ENCODE peak calls at places on chromosomes 7 and 10, in ten cellular contexts. Z is neural progenitor cell; I is adrenal gland; B is IMR-90; W is esophagus muscularis mucosa; N is prostate gland; G is transverse colon; O is GM23338; T is lower lobe of right lung; E is CD8-positive, alpha-beta T cell. K is an unnamed sample.
A peak's percentile ranks its signal among the peaks of the same experiment; 100 is the strongest.

GRCh38 chr10:49418328-49418727 is 22.4 kb upstream of the DRGX start:
- DNase-seq in Z (no peak), E (no peak), G (no peak), O (peak; percentile 30), T (no peak), N (no peak), W (no peak), I (no peak), B (no peak), K (no peak)

GRCh38 chr7:141590666-141591065 is 39.5 kb downstream of the AGK start:
- DNase-seq in T (no peak), Z (no peak), I (no peak), E (no peak), O (no peak), G (no peak), N (no peak), W (no peak), B (no peak), K (no peak)

GRCh38 chr10:104925232-104925851 is 284.3 kb downstream of the SORCS3 start:
- DNase-seq in Z (peak; percentile 75), W (no peak), E (peak; percentile 13), G (peak; percentile 8), B (no peak), T (no peak), O (peak; percentile 80), N (peak; percentile 9), I (peak; percentile 34), K (no peak)

GRCh38 chr10:44885710-44886109 is 25.4 kb upstream of the TMEM72 start:
- DNase-seq in I (no peak), G (no peak), Z (no peak), E (no peak), T (no peak), N (no peak), B (no peak), O (no peak), W (no peak), K (no peak)

GRCh38 chr7:51705701-51706100 is 389.1 kb upstream of the COBL start:
- DNase-seq in W (no peak), N (no peak), E (no peak), B (no peak), T (no peak), Z (no peak), I (peak; percentile 21), O (no peak), G (no peak), K (no peak)

GRCh38 chr7:55075464-55075971 is 56.7 kb downstream of the EGFR start:
- DNase-seq in W (no peak), B (no peak), G (peak; percentile 37), I (no peak), O (no peak), Z (no peak), E (no peak), N (no peak), T (no peak), K (no peak)

GRCh38 chr10:132028706-132029105 is 37.0 kb upstream of the JAKMIP3 start:
- DNase-seq in T (no peak), Z (no peak), I (no peak), B (no peak), W (no peak), N (no peak), G (no peak), E (no peak), O (no peak), K (no peak)

GRCh38 chr7:29563590-29564454 is at the start of gene PRR15:
- DNase-seq in O (peak; percentile 93), I (peak; percentile 13), B (no peak), W (no peak), Z (peak; percentile 81), N (peak; percentile 74), G (peak; percentile 91), T (peak; percentile 59), E (no peak), K (peak; percentile 30)

GRCh38 chr7:99631311-99632109 is 14.8 kb downstream of the ZSCAN25 start:
- DNase-seq in I (peak; percentile 24), Z (peak; percentile 43), T (no peak), N (peak; percentile 50), O (peak; percentile 54), W (peak; percentile 77), G (no peak), E (no peak), B (peak; percentile 13), K (peak; percentile 14)

GRCh38 chr7:150340024-150340749 is 1.2 kb downstream of the RARRES2 start:
- DNase-seq in Z (peak; percentile 62), G (peak; percentile 65), I (peak; percentile 80), N (no peak), B (peak; percentile 42), W (no peak), O (peak; percentile 71), T (peak; percentile 66), E (no peak), K (no peak)

GRCh38 chr10:61751599-61751998 is 88.9 kb downstream of the CABCOCO1 start:
- DNase-seq in G (no peak), Z (no peak), I (no peak), N (no peak), W (no peak), E (no peak), T (no peak), O (no peak), B (peak; percentile 12), K (no peak)

GRCh38 chr10:88194041-88194887 is 330.8 kb downstream of the PTEN start:
- DNase-seq in T (no peak), I (no peak), O (no peak), Z (no peak), W (no peak), B (peak; percentile 31), N (no peak), E (peak; percentile 46), G (no peak), K (no peak)

GRCh38 chr7:50557114-50557513 is 8.1 kb downstream of the DDC start:
- DNase-seq in N (no peak), I (no peak), E (no peak), Z (no peak), B (no peak), O (no peak), G (no peak), W (no peak), T (no peak), K (no peak)

GRCh38 chr7:105306160-105306784 is 82.4 kb downstream of the SRPK2 start:
- DNase-seq in E (no peak), G (no peak), N (peak; percentile 12), B (no peak), T (no peak), W (no peak), I (no peak), O (no peak), Z (no peak), K (no peak)

GRCh38 chr7:438361-438760 is 81.3 kb downstream of the PDGFA start:
- DNase-seq in T (no peak), B (no peak), N (no peak), I (no peak), Z (no peak), W (no peak), E (no peak), G (no peak), O (no peak), K (no peak)

GRCh38 chr7:434891-435486 is 84.7 kb downstream of the PDGFA start:
- DNase-seq in I (no peak), B (no peak), T (no peak), N (peak; percentile 44), Z (peak; percentile 70), G (peak; percentile 24), O (peak; percentile 81), E (no peak), W (no peak), K (no peak)

GRCh38 chr7:435518-436366 is 83.9 kb downstream of the PDGFA start:
- DNase-seq in O (no peak), W (no peak), T (peak; percentile 65), N (peak; percentile 96), E (no peak), B (peak; percentile 5), Z (no peak), I (no peak), G (peak; percentile 81), K (no peak)

GRCh38 chr7:437293-438280 is 82.1 kb downstream of the PDGFA start:
- DNase-seq in I (no peak), Z (peak; percentile 54), W (no peak), G (no peak), E (no peak), T (no peak), N (no peak), O (peak; percentile 32), B (no peak), K (no peak)

GRCh38 chr7:436367-437128 is 83.1 kb downstream of the PDGFA start:
- DNase-seq in G (no peak), N (no peak), I (no peak), O (no peak), Z (no peak), E (no peak), W (no peak), B (no peak), T (no peak), K (no peak)
- H3K27ac ChIP-seq in G (no peak overlapping the region), N (peak overlapping the region; percentile 80), I (no peak overlapping the region), O (no peak overlapping the region), Z (no peak overlapping the region), E (no peak overlapping the region), W (no peak overlapping the region), B (no peak overlapping the region), T (no peak overlapping the region), K (no peak overlapping the region)

GRCh38 chr7:120733143-120733542 is 124.8 kb downstream of the TSPAN12 start:
- DNase-seq in T (no peak), G (no peak), O (no peak), N (no peak), Z (no peak), I (no peak), B (peak; percentile 96), W (no peak), E (no peak), K (peak; percentile 84)
- H3K4me3 ChIP-seq in T (no peak overlapping the region), G (no peak overlapping the region), O (no peak overlapping the region), N (no peak overlapping the region), Z (no peak overlapping the region), I (no peak overlapping the region), B (no peak overlapping the region), W (no peak overlapping the region), E (no peak overlapping the region), K (no peak overlapping the region)

DNA sequence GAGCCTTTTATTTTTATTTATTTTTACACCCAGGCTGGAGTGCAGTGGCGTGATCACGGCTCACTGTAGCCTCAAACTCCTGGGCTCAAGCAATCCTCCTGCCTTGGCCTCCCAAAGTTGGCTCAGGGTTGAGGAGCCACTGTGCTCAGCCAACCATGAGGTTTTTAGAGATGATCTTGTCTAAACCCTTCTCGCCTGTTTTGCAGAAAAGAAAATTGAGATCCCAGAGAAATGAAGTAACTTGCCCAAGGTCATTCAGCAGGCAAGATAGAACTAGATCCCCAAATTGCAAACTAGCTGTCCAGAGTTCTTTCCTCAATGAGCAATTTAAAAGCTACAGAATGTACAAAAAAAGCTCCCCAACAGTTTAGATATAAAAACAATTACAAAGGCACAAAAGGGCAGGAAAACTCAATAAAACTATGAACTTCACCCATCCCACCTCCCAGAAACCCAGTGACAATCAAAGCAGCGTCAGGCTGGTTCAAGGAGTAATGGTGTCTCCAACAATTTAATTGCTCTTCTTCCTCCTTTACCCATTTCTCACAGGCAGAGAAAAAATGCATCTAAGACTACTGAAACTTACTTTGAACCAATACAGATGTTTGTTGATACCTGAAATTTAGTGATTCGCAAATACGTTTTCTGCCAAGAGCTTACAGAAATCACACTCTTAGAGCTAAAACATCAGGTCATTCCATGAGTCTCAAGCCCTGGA is 762 bp downstream of the MYOF start:
- DNase-seq in T (no peak), N (no peak), O (no peak), W (no peak), G (no peak), I (no peak), Z (no peak), E (no peak), B (no peak), K (no peak)
- TF ChIP-seq CTCF in T (no peak), N (no peak), O (no peak), W (no peak), G (no peak), I (no peak), Z (no peak), E (no peak), B (no peak), K (no peak)

GRCh38 chr10:101834341-101834740 is 9.3 kb downstream of the KCNIP2 start:
- DNase-seq in B (no peak), N (no peak), T (peak; percentile 85), I (peak; percentile 54), W (no peak), G (peak; percentile 28), Z (no peak), E (no peak), O (no peak), K (no peak)
- H3K27ac ChIP-seq in B (no peak overlapping the region), N (no peak overlapping the region), T (no peak overlapping the region), I (no peak overlapping the region), W (no peak overlapping the region), G (no peak overlapping the region), Z (no peak overlapping the region), E (no peak overlapping the region), O (no peak overlapping the region), K (no peak overlapping the region)

K was measured in brain microvascular endothelial cell.